ENCODE peak calls at places on chromosomes 11 and 22, in six cellular contexts. H, S, M, J, F and C are unnamed samples.
A peak's percentile ranks its signal among the peaks of the same experiment; 100 is the strongest.

GRCh38 chr22:49765951-49766350 is 61.7 kb downstream of the BRD1 start:
- DNase-seq in H (no peak), F (peak; percentile 15), J (no peak), M (no peak), S (peak; percentile 17), C (no peak)

GRCh38 chr11:8871283-8871775 is 39.7 kb upstream of the AKIP1 start:
- DNase-seq in H (peak; percentile 73), M (peak; percentile 96), J (peak; percentile 53), S (peak; percentile 56), F (peak; percentile 77), C (peak; percentile 36)

GRCh38 chr11:3712274-3712673 is 41.1 kb upstream of the CHRNA10 start:
- DNase-seq in M (no peak), H (no peak), F (no peak), J (no peak), S (no peak), C (no peak)

GRCh38 chr11:19886498-19886897 is 173.9 kb downstream of the NAV2 start:
- DNase-seq in S (no peak), M (no peak), H (no peak), F (no peak), J (no peak), C (no peak)

GRCh38 chr22:43440556-43440955 is 28.7 kb downstream of the MPPED1 start:
- DNase-seq in M (no peak), F (no peak), J (no peak), S (no peak), H (no peak), C (no peak)

GRCh38 chr11:7413961-7414728 is 71.2 kb upstream of the OLFML1 start:
- DNase-seq in J (peak; percentile 83), H (no peak), F (no peak), S (no peak), M (no peak), C (peak; percentile 69)

GRCh38 chr22:29149841-29150555 is 55.7 kb upstream of the EMID1 start:
- DNase-seq in F (no peak), M (no peak), H (no peak), S (no peak), J (no peak), C (no peak)

GRCh38 chr11:126426820-126427749 is 71.6 kb downstream of the ST3GAL4 start:
- DNase-seq in J (no peak), M (no peak), H (no peak), F (peak; percentile 65), S (no peak), C (no peak)

GRCh38 chr11:119175493-119176077 is 7.1 kb downstream of the NLRX1 start:
- DNase-seq in S (no peak), M (no peak), J (peak; percentile 71), H (no peak), F (no peak), C (no peak)

GRCh38 chr11:29293825-29294224 is 723.0 kb downstream of the KCNA4 start:
- DNase-seq in M (peak; percentile 72), S (no peak), H (peak; percentile 70), F (no peak), J (peak; percentile 84), C (no peak)

GRCh38 chr22:49466926-49467590 is 360.6 kb downstream of the BRD1 start:
- DNase-seq in S (no peak), F (no peak), M (no peak), J (no peak), H (no peak), C (no peak)

DNA sequence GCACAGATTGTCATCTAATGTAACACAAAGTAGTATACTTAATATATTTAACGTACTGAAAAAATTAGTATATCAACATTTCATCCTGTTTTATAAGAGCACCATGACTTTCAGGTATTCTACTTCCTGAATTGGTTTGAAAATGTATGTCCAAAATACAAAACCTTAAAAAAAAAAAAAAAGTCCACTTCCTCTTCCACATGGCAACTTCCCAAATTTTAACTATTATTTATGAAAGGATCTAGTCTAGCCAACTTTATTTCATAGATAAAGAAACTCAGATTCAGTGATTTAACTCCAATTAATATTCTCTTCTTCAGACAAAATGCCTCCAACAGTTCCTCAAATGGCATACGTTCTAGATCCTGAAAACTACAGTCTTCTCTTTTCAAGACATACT is 44.0 kb downstream of the PIK3C2A start:
- DNase-seq in M (no peak), S (no peak), F (no peak), J (no peak), H (no peak), C (no peak)
- H3K4me1 ChIP-seq in M (no peaks in the 10 kb centered on the region), S (peaks cover 70% of the 10 kb centered on the region), F (peaks cover 60% of the 10 kb centered on the region), J (peaks cover 12% of the 10 kb centered on the region), H (peaks cover 21% of the 10 kb centered on the region), C (peaks cover 21% of the 10 kb centered on the region)

GRCh38 chr11:44324222-44324621 is 14.3 kb upstream of the ALX4 start:
- DNase-seq in M (no peak), F (no peak), S (no peak), H (no peak), J (no peak), C (no peak)

GRCh38 chr11:44319552-44320288 is 9.8 kb upstream of the ALX4 start:
- DNase-seq in F (no peak), S (no peak), M (no peak), J (no peak), H (no peak), C (no peak)

GRCh38 chr11:44321059-44321458 is 11.1 kb upstream of the ALX4 start:
- DNase-seq in H (no peak), S (no peak), M (no peak), F (no peak), J (no peak), C (no peak)

GRCh38 chr11:44320289-44320973 is 10.5 kb upstream of the ALX4 start:
- DNase-seq in F (no peak), S (no peak), H (no peak), M (no peak), J (no peak), C (no peak)

DNA sequence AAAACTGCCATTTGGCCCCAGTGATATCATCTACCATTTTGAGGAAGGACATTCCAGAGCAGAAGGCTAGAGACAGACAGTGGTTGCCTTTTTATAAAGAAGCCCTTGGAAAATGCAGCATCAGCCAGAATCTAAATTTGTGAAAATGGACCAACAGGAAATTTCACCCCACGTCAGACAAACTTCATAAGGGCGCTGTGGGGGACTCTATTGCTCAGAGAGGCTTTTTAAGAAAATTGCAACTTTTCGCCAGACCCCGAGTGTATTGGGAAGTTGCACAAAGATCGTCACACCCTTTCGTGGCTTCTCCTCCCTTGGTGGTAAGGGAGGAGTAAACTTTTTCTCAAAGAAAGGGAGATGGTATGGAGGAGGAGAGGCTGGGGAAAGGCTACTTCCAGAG is 12.3 kb upstream of the ALX4 start:
- DNase-seq in M (no peak), S (no peak), J (no peak), H (no peak), F (no peak), C (no peak)
- H3K4me3 ChIP-seq in M (no peak overlapping the region), S (no peak overlapping the region), J (no peak overlapping the region), H (no peak overlapping the region), F (no peak overlapping the region), C (no peak overlapping the region)

GRCh38 chr11:116366451-116366850 is 406.3 kb downstream of the BUD13 start:
- DNase-seq in F (no peak), H (no peak), J (no peak), M (no peak), S (no peak), C (no peak)
- TF ChIP-seq CTCF in F (no peak), H (no peak), J (no peak), M (no peak), S (no peak), C (no peak)

DNA sequence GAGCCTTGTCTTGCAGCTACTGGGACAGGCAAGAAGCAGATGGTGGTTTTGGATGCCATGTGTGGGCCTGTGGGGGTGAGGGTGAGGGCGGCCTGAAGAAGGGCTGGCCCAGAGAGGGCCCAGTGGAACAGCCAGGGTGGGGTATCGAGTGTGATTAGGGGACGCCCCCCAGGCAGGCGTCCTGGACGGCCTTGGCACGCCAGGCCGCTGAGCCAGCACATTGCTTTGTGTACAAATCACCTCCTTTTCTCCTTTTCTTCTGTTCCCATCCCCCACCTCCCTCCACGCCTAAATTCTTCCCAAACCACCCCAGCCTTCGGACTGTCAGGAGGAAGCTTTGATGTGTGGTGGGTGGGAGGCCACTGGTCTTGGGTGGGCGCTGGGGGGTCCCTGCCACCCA is 7.8 kb upstream of the CD248 start:
- DNase-seq in F (no peak), J (no peak), M (peak; percentile 44), H (no peak), S (no peak), C (no peak)
- H3K4me1 ChIP-seq in F (peaks cover 33% of the 10 kb centered on the region), J (peaks cover 23% of the 10 kb centered on the region), M (peaks cover 48% of the 10 kb centered on the region), H (peaks cover 37% of the 10 kb centered on the region), S (peaks cover 34% of the 10 kb centered on the region), C (peaks cover 34% of the 10 kb centered on the region)

DNA sequence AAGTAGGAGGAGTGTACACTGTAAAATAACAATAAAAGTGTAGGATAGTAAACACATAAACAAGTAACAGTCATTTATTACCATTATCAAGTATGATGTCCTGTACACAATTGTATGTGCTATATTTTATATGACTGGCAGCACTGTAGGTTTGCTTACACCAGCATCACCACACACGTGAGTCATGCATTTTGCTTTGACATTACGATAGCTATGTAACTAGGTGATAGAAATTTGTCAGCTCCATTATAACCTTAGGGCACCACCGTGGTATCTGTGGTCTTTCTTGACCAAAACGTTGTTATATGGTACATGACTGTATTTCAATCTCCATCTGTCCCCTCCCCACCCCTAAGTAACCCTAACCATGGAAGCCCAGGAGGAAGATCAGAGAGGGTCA is 1.1 kb downstream of the DNAL4 start:
- DNase-seq in J (peak; percentile 53), F (no peak), S (no peak), M (peak; percentile 24), H (no peak), C (peak; percentile 58)
- H3K4me3 ChIP-seq in J (peak overlapping the region; percentile 81), F (peak overlapping the region; percentile 75), S (peak overlapping the region; percentile 94), M (peak overlapping the region; percentile 86), H (peak overlapping the region; percentile 68), C (peak overlapping the region; percentile 85)